ENCODE peak calls at places on chromosomes 11 and 22, in ten cellular contexts. One of them, this sample, is unnamed.

GRCh38 chr11:78651136-78651775 is 76.6 kb upstream of the NARS2 start:
- DNase-seq in H54: no peak
- DNase-seq in Right ventricle myocardium superior: no peak
- DNase-seq in LoVo: no peak
- DNase-seq in mucosa of descending colon: no peak
- DNase-seq in esophagus squamous epithelium: no peak
- DNase-seq in C1 segment of cervical spinal cord: no peak
- DNase-seq in RWPE1: no peak
- DNase-seq in A172: no peak
- DNase-seq in iPS-NIHi11: no peak
- DNase-seq in this sample: no peak

GRCh38 chr11:7590529-7590928 is 76.7 kb downstream of the PPFIBP2 start:
- DNase-seq in H54: no peak
- DNase-seq in A172: no peak
- DNase-seq in C1 segment of cervical spinal cord: no peak
- DNase-seq in mucosa of descending colon: no peak
- DNase-seq in esophagus squamous epithelium: no peak
- DNase-seq in iPS-NIHi11: no peak
- DNase-seq in LoVo: no peak
- DNase-seq in RWPE1: no peak
- DNase-seq in Right ventricle myocardium superior: no peak
- DNase-seq in this sample: no peak

GRCh38 chr11:128687321-128687720 is 6.6 kb upstream of the FLI1 start:
- DNase-seq in H54: no peak
- DNase-seq in esophagus squamous epithelium: no peak
- DNase-seq in iPS-NIHi11: peak
- DNase-seq in LoVo: no peak
- DNase-seq in mucosa of descending colon: peak
- DNase-seq in Right ventricle myocardium superior: peak
- DNase-seq in C1 segment of cervical spinal cord: no peak
- DNase-seq in A172: no peak
- DNase-seq in RWPE1: no peak
- DNase-seq in this sample: no peak

GRCh38 chr11:105838668-105839403 is 183.2 kb downstream of the MSANTD4 start:
- DNase-seq in mucosa of descending colon: no peak
- DNase-seq in LoVo: no peak
- DNase-seq in H54: peak
- DNase-seq in A172: peak
- DNase-seq in RWPE1: peak
- DNase-seq in esophagus squamous epithelium: no peak
- DNase-seq in C1 segment of cervical spinal cord: no peak
- DNase-seq in Right ventricle myocardium superior: no peak
- DNase-seq in iPS-NIHi11: peak
- DNase-seq in this sample: peak

GRCh38 chr11:45982656-45983470 is 60.4 kb downstream of the LARGE2 start:
- DNase-seq in mucosa of descending colon: no peak
- DNase-seq in C1 segment of cervical spinal cord: no peak
- DNase-seq in RWPE1: peak
- DNase-seq in esophagus squamous epithelium: no peak
- DNase-seq in Right ventricle myocardium superior: no peak
- DNase-seq in A172: peak
- DNase-seq in iPS-NIHi11: peak
- DNase-seq in H54: peak
- DNase-seq in LoVo: no peak
- DNase-seq in this sample: peak

GRCh38 chr22:30606455-30607299 is at the start of gene TCN2:
- DNase-seq in H54: peak
- DNase-seq in RWPE1: peak
- DNase-seq in iPS-NIHi11: peak
- DNase-seq in LoVo: peak
- DNase-seq in A172: peak
- DNase-seq in Right ventricle myocardium superior: peak
- DNase-seq in esophagus squamous epithelium: peak
- DNase-seq in mucosa of descending colon: peak
- DNase-seq in C1 segment of cervical spinal cord: no peak
- DNase-seq in this sample: peak

GRCh38 chr22:50125029-50125428 is 35.2 kb downstream of the MOV10L1 start:
- DNase-seq in LoVo: no peak
- DNase-seq in mucosa of descending colon: no peak
- DNase-seq in esophagus squamous epithelium: no peak
- DNase-seq in H54: no peak
- DNase-seq in Right ventricle myocardium superior: no peak
- DNase-seq in RWPE1: no peak
- DNase-seq in A172: no peak
- DNase-seq in C1 segment of cervical spinal cord: no peak
- DNase-seq in iPS-NIHi11: no peak
- DNase-seq in this sample: no peak

GRCh38 chr11:118126082-118126838 is 26.4 kb downstream of the SCN4B start:
- DNase-seq in LoVo: no peak
- DNase-seq in Right ventricle myocardium superior: no peak
- DNase-seq in H54: no peak
- DNase-seq in RWPE1: peak
- DNase-seq in C1 segment of cervical spinal cord: no peak
- DNase-seq in mucosa of descending colon: no peak
- DNase-seq in esophagus squamous epithelium: no peak
- DNase-seq in A172: no peak
- DNase-seq in iPS-NIHi11: no peak
- DNase-seq in this sample: no peak

GRCh38 chr22:26273011-26273675 is 103.9 kb downstream of the SEZ6L start:
- DNase-seq in A172: no peak
- DNase-seq in H54: no peak
- DNase-seq in iPS-NIHi11: no peak
- DNase-seq in Right ventricle myocardium superior: no peak
- DNase-seq in mucosa of descending colon: no peak
- DNase-seq in LoVo: no peak
- DNase-seq in C1 segment of cervical spinal cord: no peak
- DNase-seq in esophagus squamous epithelium: no peak
- DNase-seq in RWPE1: no peak
- DNase-seq in this sample: no peak

GRCh38 chr11:130181295-130182272 is 22.0 kb downstream of the ST14 start:
- DNase-seq in mucosa of descending colon: peak
- DNase-seq in H54: peak
- DNase-seq in Right ventricle myocardium superior: no peak
- DNase-seq in iPS-NIHi11: no peak
- DNase-seq in C1 segment of cervical spinal cord: no peak
- DNase-seq in LoVo: peak
- DNase-seq in esophagus squamous epithelium: no peak
- DNase-seq in RWPE1: peak
- DNase-seq in A172: peak
- DNase-seq in this sample: peak

GRCh38 chr11:108112059-108112458 is 9.3 kb upstream of the ACAT1 start:
- DNase-seq in RWPE1: no peak
- DNase-seq in C1 segment of cervical spinal cord: no peak
- DNase-seq in mucosa of descending colon: no peak
- DNase-seq in Right ventricle myocardium superior: no peak
- DNase-seq in LoVo: no peak
- DNase-seq in A172: no peak
- DNase-seq in esophagus squamous epithelium: no peak
- DNase-seq in iPS-NIHi11: no peak
- DNase-seq in H54: no peak
- DNase-seq in this sample: no peak

GRCh38 chr11:130715085-130715932 is 201.0 kb downstream of the SNX19 start:
- DNase-seq in Right ventricle myocardium superior: no peak
- DNase-seq in H54: no peak
- DNase-seq in iPS-NIHi11: no peak
- DNase-seq in LoVo: no peak
- DNase-seq in RWPE1: no peak
- DNase-seq in mucosa of descending colon: no peak
- DNase-seq in C1 segment of cervical spinal cord: no peak
- DNase-seq in A172: no peak
- DNase-seq in esophagus squamous epithelium: no peak
- DNase-seq in this sample: no peak

GRCh38 chr11:70324354-70325115 is 54.0 kb downstream of the PPFIA1 start:
- DNase-seq in esophagus squamous epithelium: no peak
- DNase-seq in C1 segment of cervical spinal cord: no peak
- DNase-seq in RWPE1: no peak
- DNase-seq in Right ventricle myocardium superior: no peak
- DNase-seq in A172: no peak
- DNase-seq in mucosa of descending colon: no peak
- DNase-seq in iPS-NIHi11: no peak
- DNase-seq in LoVo: no peak
- DNase-seq in H54: no peak
- DNase-seq in this sample: no peak

GRCh38 chr11:71156301-71156700 is 96.1 kb downstream of the SHANK2 start:
- DNase-seq in C1 segment of cervical spinal cord: no peak
- DNase-seq in H54: no peak
- DNase-seq in iPS-NIHi11: no peak
- DNase-seq in RWPE1: no peak
- DNase-seq in LoVo: no peak
- DNase-seq in Right ventricle myocardium superior: no peak
- DNase-seq in mucosa of descending colon: no peak
- DNase-seq in A172: no peak
- DNase-seq in esophagus squamous epithelium: no peak
- DNase-seq in this sample: no peak

GRCh38 chr11:43145653-43146052 is 166.1 kb upstream of the API5 start:
- DNase-seq in H54: no peak
- DNase-seq in A172: no peak
- DNase-seq in esophagus squamous epithelium: no peak
- DNase-seq in iPS-NIHi11: no peak
- DNase-seq in C1 segment of cervical spinal cord: no peak
- DNase-seq in Right ventricle myocardium superior: no peak
- DNase-seq in RWPE1: no peak
- DNase-seq in LoVo: no peak
- DNase-seq in mucosa of descending colon: no peak
- DNase-seq in this sample: no peak

GRCh38 chr11:17256512-17256911 is 20.0 kb upstream of the NUCB2 start:
- DNase-seq in H54: peak
- DNase-seq in Right ventricle myocardium superior: no peak
- DNase-seq in iPS-NIHi11: no peak
- DNase-seq in RWPE1: peak
- DNase-seq in C1 segment of cervical spinal cord: no peak
- DNase-seq in mucosa of descending colon: no peak
- DNase-seq in esophagus squamous epithelium: no peak
- DNase-seq in LoVo: peak
- DNase-seq in A172: peak
- DNase-seq in this sample: peak

GRCh38 chr11:104547996-104548661 is 350.1 kb downstream of the CASP12 start:
- DNase-seq in A172: no peak
- DNase-seq in esophagus squamous epithelium: no peak
- DNase-seq in Right ventricle myocardium superior: no peak
- DNase-seq in mucosa of descending colon: no peak
- DNase-seq in LoVo: no peak
- DNase-seq in H54: no peak
- DNase-seq in C1 segment of cervical spinal cord: no peak
- DNase-seq in RWPE1: no peak
- DNase-seq in iPS-NIHi11: no peak
- DNase-seq in this sample: no peak

GRCh38 chr11:127000291-127000968 is at the start of gene KIRREL3:
- DNase-seq in mucosa of descending colon: no peak
- DNase-seq in H54: no peak
- DNase-seq in esophagus squamous epithelium: no peak
- DNase-seq in RWPE1: no peak
- DNase-seq in Right ventricle myocardium superior: no peak
- DNase-seq in C1 segment of cervical spinal cord: no peak
- DNase-seq in A172: no peak
- DNase-seq in iPS-NIHi11: peak
- DNase-seq in LoVo: no peak
- DNase-seq in this sample: peak

GRCh38 chr11:71269603-71270511 is 17.5 kb upstream of the SHANK2 start:
- DNase-seq in A172: peak
- DNase-seq in RWPE1: no peak
- DNase-seq in LoVo: no peak
- DNase-seq in iPS-NIHi11: no peak
- DNase-seq in mucosa of descending colon: no peak
- DNase-seq in esophagus squamous epithelium: no peak
- DNase-seq in H54: no peak
- DNase-seq in Right ventricle myocardium superior: no peak
- DNase-seq in C1 segment of cervical spinal cord: no peak
- DNase-seq in this sample: peak

GRCh38 chr11:5892908-5893307 is at the start of gene OR52E5:
- DNase-seq in Right ventricle myocardium superior: no peak
- DNase-seq in esophagus squamous epithelium: no peak
- DNase-seq in RWPE1: no peak
- DNase-seq in C1 segment of cervical spinal cord: no peak
- DNase-seq in iPS-NIHi11: no peak
- DNase-seq in H54: no peak
- DNase-seq in A172: no peak
- DNase-seq in LoVo: no peak
- DNase-seq in mucosa of descending colon: no peak
- DNase-seq in this sample: no peak

GRCh38 chr11:45662665-45663485 is 2.5 kb downstream of the CHST1 start:
- DNase-seq in A172: peak
- DNase-seq in RWPE1: peak
- DNase-seq in Right ventricle myocardium superior: no peak
- DNase-seq in esophagus squamous epithelium: no peak
- DNase-seq in C1 segment of cervical spinal cord: no peak
- DNase-seq in mucosa of descending colon: no peak
- DNase-seq in LoVo: no peak
- DNase-seq in iPS-NIHi11: no peak
- DNase-seq in H54: peak
- DNase-seq in this sample: no peak

GRCh38 chr22:21816787-21817496 is 50.5 kb downstream of the MAPK1 start:
- DNase-seq in iPS-NIHi11: no peak
- DNase-seq in Right ventricle myocardium superior: no peak
- DNase-seq in esophagus squamous epithelium: no peak
- DNase-seq in mucosa of descending colon: no peak
- DNase-seq in LoVo: no peak
- DNase-seq in H54: peak
- DNase-seq in C1 segment of cervical spinal cord: no peak
- DNase-seq in RWPE1: peak
- DNase-seq in A172: peak
- DNase-seq in this sample: peak

GRCh38 chr11:84289381-84289906 is 1003.3 kb upstream of the CCDC90B start:
- DNase-seq in LoVo: no peak
- DNase-seq in RWPE1: peak
- DNase-seq in H54: peak
- DNase-seq in esophagus squamous epithelium: no peak
- DNase-seq in Right ventricle myocardium superior: no peak
- DNase-seq in C1 segment of cervical spinal cord: no peak
- DNase-seq in A172: peak
- DNase-seq in iPS-NIHi11: no peak
- DNase-seq in mucosa of descending colon: no peak
- DNase-seq in this sample: no peak

GRCh38 chr22:43228863-43229262 is 41.9 kb upstream of the TTLL12 start:
- DNase-seq in mucosa of descending colon: no peak
- DNase-seq in Right ventricle myocardium superior: no peak
- DNase-seq in A172: no peak
- DNase-seq in RWPE1: no peak
- DNase-seq in H54: no peak
- DNase-seq in LoVo: no peak
- DNase-seq in iPS-NIHi11: no peak
- DNase-seq in C1 segment of cervical spinal cord: no peak
- DNase-seq in esophagus squamous epithelium: no peak
- DNase-seq in this sample: no peak

GRCh38 chr22:24424001-24424900 is 3.1 kb upstream of the ADORA2A start:
- DNase-seq in H54: no peak
- DNase-seq in C1 segment of cervical spinal cord: no peak
- DNase-seq in A172: no peak
- DNase-seq in Right ventricle myocardium superior: peak
- DNase-seq in mucosa of descending colon: peak
- DNase-seq in LoVo: no peak
- DNase-seq in RWPE1: no peak
- DNase-seq in iPS-NIHi11: peak
- DNase-seq in esophagus squamous epithelium: no peak
- DNase-seq in this sample: no peak

GRCh38 chr11:115921986-115922385 is 417.8 kb upstream of the CADM1 start:
- DNase-seq in Right ventricle myocardium superior: no peak
- DNase-seq in A172: no peak
- DNase-seq in iPS-NIHi11: no peak
- DNase-seq in LoVo: no peak
- DNase-seq in mucosa of descending colon: no peak
- DNase-seq in esophagus squamous epithelium: no peak
- DNase-seq in RWPE1: no peak
- DNase-seq in H54: no peak
- DNase-seq in C1 segment of cervical spinal cord: no peak
- DNase-seq in this sample: no peak

GRCh38 chr11:41245704-41246398 is 213.6 kb downstream of the LRRC4C start:
- DNase-seq in esophagus squamous epithelium: no peak
- DNase-seq in Right ventricle myocardium superior: peak
- DNase-seq in LoVo: no peak
- DNase-seq in A172: no peak
- DNase-seq in mucosa of descending colon: no peak
- DNase-seq in C1 segment of cervical spinal cord: no peak
- DNase-seq in iPS-NIHi11: peak
- DNase-seq in H54: no peak
- DNase-seq in RWPE1: no peak
- DNase-seq in this sample: no peak

GRCh38 chr11:128478305-128478704 is 109.1 kb downstream of the ETS1 start:
- DNase-seq in LoVo: no peak
- DNase-seq in Right ventricle myocardium superior: no peak
- DNase-seq in RWPE1: no peak
- DNase-seq in iPS-NIHi11: no peak
- DNase-seq in A172: no peak
- DNase-seq in mucosa of descending colon: no peak
- DNase-seq in H54: no peak
- DNase-seq in C1 segment of cervical spinal cord: no peak
- DNase-seq in esophagus squamous epithelium: no peak
- DNase-seq in this sample: no peak

This sample was measured in HTR-8/SVneo.